ENCODE peak calls at places on chromosomes 5 and 9, in five cellular contexts. B, I, D, H and Y are unnamed samples.

GRCh38 chr5:83026930-83027687 is 50.1 kb downstream of the TMEM167A start:
- DNase-seq in B (no peak), I (no peak), D (peak; percentile 82), H (no peak), Y (no peak)

GRCh38 chr5:44884036-44884435 is 75.3 kb downstream of the MRPS30 start:
- DNase-seq in B (no peak), I (no peak), D (no peak), H (no peak), Y (no peak)

GRCh38 chr5:31449175-31449574 is 82.7 kb downstream of the DROSHA start:
- DNase-seq in B (no peak), I (no peak), D (no peak), H (peak; percentile 43), Y (no peak)

GRCh38 chr9:127921592-127922120 is 4.8 kb upstream of the ST6GALNAC4 start:
- DNase-seq in B (peak; percentile 73), I (peak; percentile 57), D (peak; percentile 32), H (peak; percentile 34), Y (peak; percentile 86)

GRCh38 chr5:16902846-16903245 is 33.2 kb downstream of the MYO10 start:
- DNase-seq in B (no peak), I (no peak), D (peak; percentile 44), H (peak; percentile 74), Y (no peak)

GRCh38 chr5:91219803-91220371 is 163.2 kb downstream of the ARRDC3 start:
- DNase-seq in B (peak; percentile 23), I (no peak), D (peak; percentile 49), H (peak; percentile 73), Y (peak; percentile 5)

GRCh38 chr5:126137771-126138474 is 285.3 kb upstream of the GRAMD2B start:
- DNase-seq in B (no peak), I (no peak), D (no peak), H (no peak), Y (no peak)

GRCh38 chr5:167167191-167167590 is 1124.3 kb upstream of the WWC1 start:
- DNase-seq in B (no peak), I (no peak), D (no peak), H (no peak), Y (no peak)

GRCh38 chr9:36401179-36401740 is 1.2 kb upstream of the RNF38 start:
- DNase-seq in B (no peak), I (peak; percentile 77), D (peak; percentile 83), H (peak; percentile 72), Y (no peak)

GRCh38 chr9:131525643-131526565 is 5.2 kb downstream of the UCK1 start:
- DNase-seq in B (no peak), I (no peak), D (no peak), H (no peak), Y (no peak)

GRCh38 chr5:43648499-43649124 is 45.6 kb downstream of the NNT start:
- DNase-seq in B (no peak), I (no peak), D (no peak), H (no peak), Y (no peak)

GRCh38 chr5:133321833-133322420 is 270.1 kb downstream of the HSPA4 start:
- DNase-seq in B (peak; percentile 63), I (no peak), D (no peak), H (no peak), Y (no peak)

GRCh38 chr5:40601198-40601868 is 78.4 kb upstream of the PTGER4 start:
- DNase-seq in B (no peak), I (no peak), D (no peak), H (no peak), Y (no peak)

GRCh38 chr9:127021664-127022337 is 100.6 kb downstream of the ANGPTL2 start:
- DNase-seq in B (no peak), I (peak; percentile 23), D (no peak), H (peak; percentile 96), Y (no peak)

GRCh38 chr5:122492675-122493074 is 180.6 kb downstream of the SNCAIP start:
- DNase-seq in B (no peak), I (peak; percentile 9), D (peak; percentile 68), H (peak; percentile 7), Y (no peak)

GRCh38 chr9:68523367-68523936 is 17.2 kb downstream of the TMEM252 start:
- DNase-seq in B (no peak), I (no peak), D (no peak), H (no peak), Y (no peak)

GRCh38 chr9:96646081-96646991 is 8.8 kb downstream of the PRXL2C start:
- DNase-seq in B (no peak), I (no peak), D (no peak), H (peak; percentile 90), Y (no peak)

GRCh38 chr5:72101828-72102227 is 5.4 kb upstream of the MAP1B start:
- DNase-seq in B (no peak), I (no peak), D (no peak), H (peak; percentile 53), Y (no peak)

GRCh38 chr5:135065306-135066265 is 31.6 kb upstream of the PITX1 start:
- DNase-seq in B (no peak), I (no peak), D (no peak), H (no peak), Y (no peak)

GRCh38 chr5:176183321-176184074 is 54.7 kb upstream of the SIMC1 start:
- DNase-seq in B (no peak), I (peak; percentile 50), D (peak; percentile 86), H (no peak), Y (no peak)

GRCh38 chr5:111411321-111411720 is 101.0 kb downstream of the STARD4 start:
- DNase-seq in B (no peak), I (no peak), D (no peak), H (peak; percentile 30), Y (no peak)

GRCh38 chr9:109143881-109144562 is 23.0 kb downstream of the FRRS1L start:
- DNase-seq in B (peak; percentile 14), I (no peak), D (peak; percentile 71), H (peak; percentile 42), Y (no peak)

GRCh38 chr9:14352549-14352948 is 38.6 kb upstream of the NFIB start:
- DNase-seq in B (no peak), I (peak; percentile 38), D (no peak), H (no peak), Y (no peak)

GRCh38 chr5:9851458-9851857 is 221.3 kb upstream of the TAS2R1 start:
- DNase-seq in B (no peak), I (no peak), D (no peak), H (peak; percentile 64), Y (no peak)

GRCh38 chr9:10252174-10252573 is 360.6 kb downstream of the PTPRD start:
- DNase-seq in B (no peak), I (no peak), D (no peak), H (peak; percentile 66), Y (no peak)

GRCh38 chr5:34844999-34845398 is 6.0 kb downstream of the TTC23L start:
- DNase-seq in B (no peak), I (no peak), D (no peak), H (no peak), Y (no peak)

GRCh38 chr9:30964332-30964731 is 1420.1 kb upstream of the ACO1 start:
- DNase-seq in B (no peak), I (no peak), D (no peak), H (no peak), Y (no peak)

GRCh38 chr9:70474413-70474812 is 60.0 kb upstream of the KLF9 start:
- DNase-seq in B (no peak), I (no peak), D (no peak), H (no peak), Y (no peak)

GRCh38 chr9:10479172-10479571 is 133.6 kb downstream of the PTPRD start:
- DNase-seq in B (no peak), I (no peak), D (peak; percentile 45), H (peak; percentile 4), Y (no peak)